ENCODE peak calls at places on chromosomes 4 and X, in seven cellular contexts. M is gastrocnemius medialis, B is A549, W is testis, E is heart left ventricle, L is right lobe of liver, U is IMR-90. J is an unnamed sample.

GRCh38 chr4:1969928-1970723 is 38.6 kb downstream of the NELFA start:
- DNase-seq in M (no peak), E (no peak), W (no peak), L (peak; percentile 27), B (no peak), U (no peak), J (no peak)

GRCh38 chrX:12548746-12549145 is 242.5 kb upstream of the PRPS2 start:
- DNase-seq in E (no peak), M (no peak), L (no peak), B (no peak), W (peak; percentile 17), U (peak; percentile 17), J (no peak)

GRCh38 chrX:23752740-23753435 is 9.8 kb upstream of the ACOT9 start:
- DNase-seq in M (no peak), E (no peak), W (no peak), L (no peak), B (no peak), U (peak; percentile 62), J (no peak)

GRCh38 chrX:154541896-154542722 is 4.5 kb downstream of the G6PD start:
- DNase-seq in E (peak; percentile 67), B (peak; percentile 77), M (peak; percentile 26), W (peak; percentile 87), U (peak; percentile 94), L (peak; percentile 83), J (peak; percentile 92)

GRCh38 chr4:110071466-110071865 is 126.9 kb downstream of the ELOVL6 start:
- DNase-seq in E (peak; percentile 22), U (no peak), W (no peak), B (no peak), L (no peak), M (no peak), J (no peak)

GRCh38 chr4:7806724-7807123 is 132.9 kb downstream of the AFAP1 start:
- DNase-seq in M (no peak), U (no peak), L (no peak), B (no peak), W (no peak), E (no peak), J (peak; percentile 40)

GRCh38 chr4:109298279-109299010 is 4.0 kb downstream of the COL25A1 start:
- DNase-seq in U (no peak), W (no peak), B (no peak), M (no peak), E (no peak), L (no peak), J (no peak)

GRCh38 chr4:18931643-18932373 is 910.3 kb upstream of the LCORL start:
- DNase-seq in B (no peak), M (no peak), W (no peak), U (no peak), E (no peak), L (no peak), J (no peak)

GRCh38 chr4:674172-675035 is at the start of the genes ATP5ME and MYL5:
- DNase-seq in M (peak; percentile 94), U (peak; percentile 95), E (peak; percentile 96), L (peak; percentile 99), B (peak; percentile 95), W (peak; percentile 97), J (peak; percentile 95)

GRCh38 chrX:84721416-84721815 is 219.2 kb upstream of the HDX start:
- DNase-seq in U (no peak), B (no peak), M (no peak), E (no peak), W (no peak), L (no peak), J (no peak)

GRCh38 chr4:145904413-145905177 is 34.0 kb downstream of the ZNF827 start:
- DNase-seq in W (no peak), M (no peak), E (no peak), L (no peak), B (no peak), U (peak; percentile 8), J (no peak)

GRCh38 chrX:131704136-131704695 is 160.3 kb downstream of the OR13H1 start:
- DNase-seq in U (peak; percentile 85), B (peak; percentile 55), E (no peak), W (peak; percentile 19), M (no peak), L (peak; percentile 79), J (peak; percentile 97)

DNA sequence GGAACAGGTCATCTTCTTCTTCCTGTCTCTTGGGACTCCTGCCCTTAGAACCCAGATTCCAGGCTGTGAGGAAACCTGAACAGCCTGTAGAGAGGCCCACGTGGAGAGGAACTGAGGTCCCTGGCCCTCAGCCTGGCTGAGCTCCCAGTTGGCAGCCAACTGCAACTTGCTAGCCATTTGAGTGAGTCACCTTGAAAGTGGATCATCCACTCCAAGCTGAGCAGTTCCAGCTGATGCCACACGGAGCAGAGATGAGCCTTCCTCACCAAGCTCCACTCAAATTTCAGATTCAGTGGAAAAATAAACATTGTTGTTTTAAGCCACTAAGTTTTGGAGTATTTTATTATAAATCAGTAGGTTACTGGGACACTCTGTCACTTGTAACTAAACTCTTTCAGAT is 392.5 kb downstream of the BCOR start:
- DNase-seq in W (peak; percentile 42), E (peak; percentile 41), L (peak; percentile 87), U (peak; percentile 88), M (peak; percentile 52), B (peak; percentile 52), J (peak; percentile 31)
- TF ChIP-seq CTCF in W (no peak), E (no peak), L (peak; percentile 42), U (peak; percentile 55), M (peak; percentile 57), B (no peak), J (no peak)

GRCh38 chr4:56435001-56435747 is at the start of gene PPAT:
- DNase-seq in E (peak; percentile 98), B (peak; percentile 79), U (peak; percentile 95), M (peak; percentile 96), W (peak; percentile 98), L (peak; percentile 99), J (peak; percentile 97)
- TF ChIP-seq POLR2A in E (peak; percentile 43), B (peak; percentile 87), U (no peak), M (peak; percentile 64), W (no peak), L (peak; percentile 58), J (no peak)

GRCh38 chr4:13218316-13218958 is 265.7 kb downstream of the RAB28 start:
- DNase-seq in M (no peak), E (peak; percentile 37), B (no peak), L (no peak), W (peak; percentile 23), U (no peak), J (no peak)
- H3K4me3 ChIP-seq in M (no peak overlapping the region), E (no peak overlapping the region), B (no peak overlapping the region), L (no peak overlapping the region), W (no peak overlapping the region), U (no peak overlapping the region), J (no peak overlapping the region)

GRCh38 chr4:162015090-162015489 is 148.7 kb downstream of the FSTL5 start:
- DNase-seq in W (no peak), U (peak; percentile 24), E (no peak), B (no peak), L (no peak), M (no peak), J (no peak)
- TF ChIP-seq CTCF in W (no peak), U (no peak), E (no peak), B (no peak), L (no peak), M (no peak), J (no peak)

DNA sequence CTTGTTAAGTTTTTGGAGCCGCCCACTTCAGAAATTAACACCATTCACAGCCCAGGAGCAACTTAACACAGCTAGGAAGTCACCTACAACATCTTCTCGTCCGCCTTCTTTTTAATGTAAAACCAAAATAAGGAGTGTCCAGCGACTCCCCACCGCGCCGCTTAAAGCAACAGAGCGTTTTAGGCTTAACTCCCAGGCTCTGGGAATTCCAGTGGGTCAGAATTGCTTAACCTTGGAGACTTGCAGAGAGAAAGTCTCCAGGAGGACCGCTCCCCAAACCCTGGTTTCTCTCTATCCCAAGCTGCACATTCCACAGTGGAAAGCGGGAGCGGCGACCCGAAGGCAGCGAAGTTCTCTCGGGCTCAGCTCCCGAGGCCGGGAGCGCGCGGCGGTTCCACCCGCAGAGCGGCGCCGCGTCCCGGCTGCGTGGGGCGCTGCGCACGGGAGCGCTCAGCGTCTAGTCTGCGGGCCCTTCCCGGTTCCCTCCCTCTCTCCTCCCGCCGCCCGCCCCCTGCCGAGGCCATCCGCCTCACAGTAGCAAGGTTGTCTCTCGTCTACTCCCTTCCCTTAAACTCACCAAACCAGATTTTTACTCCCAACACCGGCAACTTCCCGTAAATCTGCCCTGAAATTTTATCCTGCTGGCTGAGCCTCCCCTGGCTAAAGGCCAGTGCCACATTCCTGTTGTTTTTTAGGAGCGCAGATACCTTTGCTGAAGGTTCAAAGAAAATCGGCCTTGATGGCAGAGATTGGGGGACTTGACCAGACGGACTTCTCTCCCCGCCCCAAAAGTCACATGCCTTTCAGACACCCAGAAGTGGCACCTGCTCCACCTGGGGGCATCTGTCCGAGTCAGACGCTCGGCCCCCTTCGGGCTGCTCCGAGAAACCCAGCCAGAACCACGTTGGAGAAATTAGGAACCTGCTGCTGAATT is at the start of gene RBM47:
- DNase-seq in U (peak; percentile 40), L (peak; percentile 91), M (peak; percentile 6), B (no peak), E (peak; percentile 29), W (peak; percentile 81), J (peak; percentile 61)
- TF ChIP-seq POLR2A in U (no peak), L (peak; percentile 75), M (no peak), B (peak; percentile 47), E (no peak), W (no peak), J (no peak)